ENCODE peak calls at places on chromosome 2, in nine cellular contexts. I is heart left ventricle; S is T-helper 17 cell; T is naive thymus-derived CD4-positive, alpha-beta T cell; D is tibial artery; R is K562; C is thyroid gland; W is aorta; E is CD4-positive, alpha-beta T cell. B is an unnamed sample.

GRCh38 chr2:225164406-225165048 is 122.3 kb upstream of the DOCK10 start:
- DNase-seq in I (no peak), S (no peak), T (no peak), D (no peak), R (no peak), C (no peak), W (no peak), E (no peak), B (no peak)

GRCh38 chr2:9519250-9519649 is 36.4 kb downstream of the ADAM17 start:
- DNase-seq in I (no peak), S (no peak), T (no peak), D (no peak), R (no peak), C (no peak), W (no peak), E (no peak), B (no peak)

GRCh38 chr2:38187416-38188127 is 111.6 kb upstream of the CYP1B1 start:
- DNase-seq in I (peak; percentile 55), S (no peak), T (no peak), D (peak; percentile 89), R (no peak), C (peak; percentile 85), W (peak; percentile 86), E (no peak), B (peak; percentile 15)

GRCh38 chr2:36459725-36460137 is 104.2 kb downstream of the CRIM1 start:
- DNase-seq in I (peak; percentile 36), S (no peak), T (no peak), D (no peak), R (no peak), C (peak; percentile 70), W (no peak), E (no peak), B (peak; percentile 45)

GRCh38 chr2:162153608-162154224 is 1.7 kb upstream of the GCG start:
- DNase-seq in I (no peak), S (peak; percentile 16), T (peak; percentile 31), D (no peak), R (peak; percentile 15), C (peak; percentile 42), W (no peak), E (peak; percentile 39), B (peak; percentile 77)

GRCh38 chr2:19198376-19198775 is 160.0 kb downstream of the OSR1 start:
- DNase-seq in I (peak; percentile 23), S (no peak), T (no peak), D (no peak), R (no peak), C (no peak), W (no peak), E (no peak), B (no peak)

GRCh38 chr2:128388414-128389032 is 69.9 kb upstream of the HS6ST1 start:
- DNase-seq in I (no peak), S (no peak), T (no peak), D (peak; percentile 28), R (no peak), C (no peak), W (peak; percentile 36), E (no peak), B (no peak)

GRCh38 chr2:142131016-142131714 is at the start of gene LRP1B:
- DNase-seq in I (no peak), S (no peak), T (no peak), D (no peak), R (no peak), C (peak; percentile 56), W (no peak), E (no peak), B (peak; percentile 66)

GRCh38 chr2:55672630-55673029 is 21.0 kb downstream of the PNPT1 start:
- DNase-seq in I (no peak), S (no peak), T (no peak), D (no peak), R (no peak), C (no peak), W (no peak), E (no peak), B (no peak)

GRCh38 chr2:180006236-180006635 is 861 bp downstream of the CWC22 start:
- DNase-seq in I (no peak), S (no peak), T (no peak), D (no peak), R (no peak), C (no peak), W (no peak), E (no peak), B (no peak)

GRCh38 chr2:73971722-73972121 is 13.0 kb upstream of the TET3 start:
- DNase-seq in I (no peak), S (no peak), T (no peak), D (no peak), R (no peak), C (no peak), W (no peak), E (no peak), B (no peak)

GRCh38 chr2:40204268-40204667 is 247.6 kb downstream of the SLC8A1 start:
- DNase-seq in I (no peak), S (no peak), T (no peak), D (no peak), R (no peak), C (no peak), W (no peak), E (no peak), B (peak; percentile 29)

GRCh38 chr2:45930396-45930792 is 278.9 kb downstream of the PRKCE start:
- DNase-seq in I (no peak), S (no peak), T (no peak), D (no peak), R (no peak), C (no peak), W (no peak), E (no peak), B (no peak)

GRCh38 chr2:45000341-45000901 is 8.8 kb downstream of the SIX2 start:
- DNase-seq in I (no peak), S (no peak), T (no peak), D (no peak), R (peak; percentile 32), C (no peak), W (no peak), E (no peak), B (no peak)

GRCh38 chr2:144666032-144666431 is 146.1 kb upstream of the ZEB2 start:
- DNase-seq in I (no peak), S (no peak), T (no peak), D (no peak), R (no peak), C (no peak), W (no peak), E (no peak), B (no peak)

GRCh38 chr2:100182494-100183355 is 40.3 kb upstream of the AFF3 start:
- DNase-seq in I (peak; percentile 52), S (no peak), T (no peak), D (no peak), R (no peak), C (peak; percentile 67), W (no peak), E (no peak), B (no peak)

GRCh38 chr2:30213326-30213725 is 18.0 kb upstream of the LBH start:
- DNase-seq in I (no peak), S (no peak), T (no peak), D (no peak), R (no peak), C (no peak), W (no peak), E (no peak), B (no peak)

GRCh38 chr2:3628800-3629199 is 29.2 kb upstream of the ALLC start:
- DNase-seq in I (peak; percentile 18), S (no peak), T (no peak), D (peak; percentile 49), R (peak; percentile 32), C (peak; percentile 33), W (peak; percentile 64), E (no peak), B (no peak)

DNA sequence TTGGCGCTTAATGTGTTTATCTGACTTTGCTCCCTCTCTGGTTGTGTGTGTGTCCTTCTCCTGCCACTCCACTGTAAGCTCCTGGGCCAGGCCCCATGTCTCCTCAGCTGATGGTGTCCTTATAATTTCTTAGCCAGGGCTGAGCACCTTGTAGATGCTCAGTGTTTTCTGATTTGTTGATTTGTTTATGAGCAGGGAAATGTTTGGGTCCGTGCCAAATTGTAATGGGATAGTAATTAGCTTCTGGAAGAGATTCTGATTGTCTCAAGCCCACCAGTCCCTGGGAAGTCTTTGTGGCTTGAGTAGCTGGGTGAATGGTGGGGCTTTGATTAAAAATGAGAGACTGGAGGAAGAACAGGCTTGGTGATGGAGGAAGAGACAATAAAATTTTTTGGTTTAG is 270.5 kb downstream of the MYCN start:
- DNase-seq in I (no peak), S (no peak), T (no peak), D (no peak), R (no peak), C (no peak), W (no peak), E (no peak), B (no peak)
- H3K9me3 ChIP-seq in I (no peaks in the 10 kb centered on the region), S (no peaks in the 10 kb centered on the region), T (no peaks in the 10 kb centered on the region), D (no peaks in the 10 kb centered on the region), R (no peaks in the 10 kb centered on the region), C (no peaks in the 10 kb centered on the region), W (no peaks in the 10 kb centered on the region), E (peaks cover 3% of the 10 kb centered on the region), B (peaks cover 2% of the 10 kb centered on the region)

GRCh38 chr2:94774851-94775250 is 96.4 kb upstream of the TEKT4 start:
- DNase-seq in I (no peak), S (no peak), T (no peak), D (no peak), R (no peak), C (no peak), W (no peak), E (no peak), B (no peak)

GRCh38 chr2:94776036-94776435 is 95.2 kb upstream of the TEKT4 start:
- DNase-seq in I (no peak), S (no peak), T (no peak), D (no peak), R (no peak), C (no peak), W (no peak), E (no peak), B (no peak)
- H3K9me3 ChIP-seq in I (no peaks in the 10 kb centered on the region), S (no peaks in the 10 kb centered on the region), T (no peaks in the 10 kb centered on the region), D (no peaks in the 10 kb centered on the region), R (no peaks in the 10 kb centered on the region), C (no peaks in the 10 kb centered on the region), W (no peaks in the 10 kb centered on the region), E (no peaks in the 10 kb centered on the region), B (no peaks in the 10 kb centered on the region)

GRCh38 chr2:16746833-16747232 is 81.2 kb upstream of the CYRIA start:
- DNase-seq in I (no peak), S (no peak), T (no peak), D (no peak), R (peak; percentile 18), C (no peak), W (no peak), E (no peak), B (no peak)
- H3K9me3 ChIP-seq in I (no peaks in the 10 kb centered on the region), S (no peaks in the 10 kb centered on the region), T (no peaks in the 10 kb centered on the region), D (no peaks in the 10 kb centered on the region), R (no peaks in the 10 kb centered on the region), C (no peaks in the 10 kb centered on the region), W (no peaks in the 10 kb centered on the region), E (no peaks in the 10 kb centered on the region), B (no peaks in the 10 kb centered on the region)

GRCh38 chr2:150292807-150293206 is 194.7 kb downstream of the RND3 start:
- DNase-seq in I (no peak), S (no peak), T (no peak), D (no peak), R (no peak), C (no peak), W (no peak), E (no peak), B (no peak)

GRCh38 chr2:150292192-150292591 is 195.3 kb downstream of the RND3 start:
- DNase-seq in I (no peak), S (no peak), T (no peak), D (no peak), R (no peak), C (no peak), W (no peak), E (no peak), B (no peak)

GRCh38 chr2:150282821-150283309 is 204.6 kb downstream of the RND3 start:
- DNase-seq in I (no peak), S (no peak), T (no peak), D (no peak), R (no peak), C (no peak), W (no peak), E (no peak), B (no peak)

GRCh38 chr2:150286730-150287362 is 200.6 kb downstream of the RND3 start:
- DNase-seq in I (no peak), S (no peak), T (no peak), D (no peak), R (no peak), C (no peak), W (no peak), E (no peak), B (no peak)
- H3K9me3 ChIP-seq in I (no peaks in the 10 kb centered on the region), S (no peaks in the 10 kb centered on the region), T (no peaks in the 10 kb centered on the region), D (no peaks in the 10 kb centered on the region), R (no peaks in the 10 kb centered on the region), C (no peaks in the 10 kb centered on the region), W (no peaks in the 10 kb centered on the region), E (no peaks in the 10 kb centered on the region), B (no peaks in the 10 kb centered on the region)